ENCODE peak calls at places on chromosome 3, in eight cellular contexts. M is astrocyte of the spinal cord, B is esophagus muscularis mucosa, E is head of caudate nucleus, G is ELR, U is WERI-Rb-1, S is HEK293T, Q is T-helper 2 cell. O is an unnamed sample.

GRCh38 chr3:132315851-132316250 is 1.4 kb upstream of the ACP3 start:
- DNase-seq in M (no peak), B (no peak), E (no peak), G (no peak), U (no peak), S (no peak), Q (no peak), O (peak)

GRCh38 chr3:150165396-150166094 is 194.8 kb upstream of the PFN2 start:
- DNase-seq in M (no peak), B (no peak), E (no peak), G (no peak), U (no peak), S (no peak), Q (no peak), O (no peak)

GRCh38 chr3:135023985-135024658 is 229.1 kb downstream of the EPHB1 start:
- DNase-seq in M (no peak), B (peak), E (no peak), G (no peak), U (peak), S (no peak), Q (no peak), O (no peak)

GRCh38 chr3:40054568-40055222 is 245.3 kb downstream of the MYRIP start:
- DNase-seq in M (no peak), B (no peak), E (no peak), G (peak), U (no peak), S (no peak), Q (no peak), O (no peak)

GRCh38 chr3:16323737-16324136 is 58.7 kb downstream of the OXNAD1 start:
- DNase-seq in M (no peak), B (no peak), E (no peak), G (no peak), U (no peak), S (no peak), Q (no peak), O (no peak)

GRCh38 chr3:13379191-13379830 is 40.8 kb downstream of the NUP210 start:
- DNase-seq in M (peak), B (no peak), E (peak), G (peak), U (no peak), S (no peak), Q (no peak), O (peak)

GRCh38 chr3:101758224-101758623 is 20.8 kb upstream of the NXPE3 start:
- DNase-seq in M (no peak), B (no peak), E (no peak), G (no peak), U (no peak), S (no peak), Q (no peak), O (no peak)

GRCh38 chr3:104805508-104805907 is 561.2 kb upstream of the ALCAM start:
- DNase-seq in M (no peak), B (no peak), E (no peak), G (no peak), U (no peak), S (no peak), Q (no peak), O (no peak)

GRCh38 chr3:56776551-56776950 is 25.2 kb downstream of the ARHGEF3 start:
- DNase-seq in M (no peak), B (no peak), E (no peak), G (no peak), U (no peak), S (no peak), Q (no peak), O (no peak)

GRCh38 chr3:127689266-127689860 is 16.6 kb downstream of the ABTB1 start:
- DNase-seq in M (no peak), B (no peak), E (no peak), G (no peak), U (no peak), S (no peak), Q (no peak), O (no peak)

GRCh38 chr3:190444576-190445145 is 5.0 kb downstream of the TMEM207 start:
- DNase-seq in M (peak), B (no peak), E (no peak), G (peak), U (no peak), S (no peak), Q (no peak), O (peak)

GRCh38 chr3:150370129-150370602 is 37.9 kb upstream of the TSC22D2 start:
- DNase-seq in M (peak), B (peak), E (no peak), G (peak), U (no peak), S (peak), Q (no peak), O (peak)

GRCh38 chr3:12557472-12558105 is 702 bp downstream of the MKRN2 start:
- DNase-seq in M (peak), B (no peak), E (no peak), G (peak), U (no peak), S (no peak), Q (no peak), O (peak)

GRCh38 chr3:140170612-140171011 is 235.6 kb downstream of the CLSTN2 start:
- DNase-seq in M (no peak), B (no peak), E (no peak), G (no peak), U (no peak), S (no peak), Q (no peak), O (no peak)

GRCh38 chr3:4908769-4909156 is 70.5 kb upstream of the BHLHE40 start:
- DNase-seq in M (no peak), B (no peak), E (no peak), G (no peak), U (no peak), S (no peak), Q (no peak), O (no peak)

GRCh38 chr3:124985358-124985757 is 50.8 kb upstream of the MUC13 start:
- DNase-seq in M (peak), B (no peak), E (no peak), G (peak), U (no peak), S (no peak), Q (no peak), O (peak)

GRCh38 chr3:146390006-146390772 is 79.2 kb downstream of the PLSCR2 start:
- DNase-seq in M (peak), B (no peak), E (no peak), G (no peak), U (no peak), S (no peak), Q (no peak), O (no peak)

GRCh38 chr3:12865271-12865670 is 23.9 kb upstream of the RPL32 start:
- DNase-seq in M (no peak), B (no peak), E (no peak), G (no peak), U (no peak), S (no peak), Q (no peak), O (no peak)

GRCh38 chr3:16512435-16513140 is 911 bp downstream of the RFTN1 start:
- DNase-seq in M (peak), B (no peak), E (no peak), G (peak), U (no peak), S (no peak), Q (peak), O (no peak)

GRCh38 chr3:62622553-62623174 is 249.3 kb upstream of the FEZF2 start:
- DNase-seq in M (peak), B (no peak), E (no peak), G (peak), U (peak), S (peak), Q (no peak), O (peak)

GRCh38 chr3:107524214-107525100 is 1.7 kb downstream of the BBX start:
- DNase-seq in M (peak), B (no peak), E (peak), G (peak), U (peak), S (peak), Q (peak), O (peak)

GRCh38 chr3:29385056-29385455 is 104.2 kb downstream of the RBMS3 start:
- DNase-seq in M (peak), B (no peak), E (no peak), G (no peak), U (peak), S (no peak), Q (no peak), O (peak)

GRCh38 chr3:148970311-148970710 is 21.0 kb upstream of the GYG1 start:
- DNase-seq in M (no peak), B (no peak), E (no peak), G (no peak), U (peak), S (no peak), Q (no peak), O (no peak)

GRCh38 chr3:160883373-160883772 is 127.3 kb downstream of the PPM1L start:
- DNase-seq in M (no peak), B (no peak), E (no peak), G (no peak), U (no peak), S (peak), Q (no peak), O (no peak)

GRCh38 chr3:196639517-196640500 is at the start of gene NRROS:
- DNase-seq in M (peak), B (no peak), E (peak), G (peak), U (no peak), S (peak), Q (peak), O (peak)

GRCh38 chr3:170360916-170361315 is 3.4 kb downstream of the SKIL start:
- DNase-seq in M (no peak), B (no peak), E (no peak), G (no peak), U (no peak), S (no peak), Q (no peak), O (peak)

GRCh38 chr3:130259170-130259874 is 86.2 kb upstream of the COL6A5 start:
- DNase-seq in M (no peak), B (no peak), E (no peak), G (no peak), U (no peak), S (no peak), Q (no peak), O (no peak)

GRCh38 chr3:185279582-185280138 is 25.8 kb upstream of the EHHADH start:
- DNase-seq in M (no peak), B (no peak), E (no peak), G (no peak), U (no peak), S (no peak), Q (no peak), O (no peak)

GRCh38 chr3:134214239-134214638 is 36.4 kb downstream of the RYK start:
- DNase-seq in M (no peak), B (no peak), E (no peak), G (no peak), U (no peak), S (no peak), Q (no peak), O (no peak)

GRCh38 chr3:31410411-31410810 is 122.3 kb upstream of the STT3B start:
- DNase-seq in M (no peak), B (no peak), E (no peak), G (no peak), U (no peak), S (no peak), Q (no peak), O (no peak)